ENCODE peak calls at places on chromosomes 13 and 19, in seven cellular contexts. P, L, C, F, X, K and I are unnamed samples.

GRCh38 chr13:26324294-26324693 is 70.4 kb downstream of the CDK8 start:
- DNase-seq in X (no peak), P (no peak), K (no peak), L (no peak), C (no peak), F (no peak), I (no peak)

GRCh38 chr13:37011002-37011401 is 10.4 kb downstream of the EXOSC8 start:
- DNase-seq in C (no peak), L (peak), P (no peak), F (no peak), X (no peak), K (no peak), I (no peak)

GRCh38 chr13:51819544-51819943 is 15.6 kb upstream of the DHRS12 start:
- DNase-seq in K (no peak), L (no peak), P (no peak), C (no peak), X (no peak), F (no peak), I (no peak)

GRCh38 chr19:56765107-56765506 is 75.4 kb downstream of the PEG3 start:
- DNase-seq in P (peak), F (peak), L (no peak), C (peak), K (no peak), X (no peak), I (peak)

GRCh38 chr19:3536429-3537100 is 2.4 kb upstream of the TEKTIP1 start:
- DNase-seq in P (no peak), X (no peak), C (peak), K (peak), L (no peak), F (peak), I (no peak)

GRCh38 chr13:51764184-51765141 is 39.5 kb downstream of the DHRS12 start:
- DNase-seq in L (peak), P (peak), K (peak), F (peak), C (no peak), X (no peak), I (no peak)

GRCh38 chr13:23445794-23446193 is 12.3 kb upstream of the SACS start:
- DNase-seq in K (no peak), L (no peak), C (no peak), P (no peak), F (no peak), X (no peak), I (no peak)

GRCh38 chr13:106373989-106374572 is 161.4 kb downstream of the EFNB2 start:
- DNase-seq in P (peak), C (no peak), L (peak), K (no peak), X (no peak), F (no peak), I (no peak)

GRCh38 chr13:102911336-102911735 is 65.5 kb downstream of the ERCC5 start:
- DNase-seq in F (no peak), K (no peak), L (no peak), P (no peak), X (no peak), C (no peak), I (no peak)

GRCh38 chr19:1035998-1036621 is 3.8 kb upstream of the ABCA7 start:
- DNase-seq in F (no peak), C (no peak), P (no peak), K (no peak), L (no peak), X (no peak), I (no peak)

GRCh38 chr13:20977394-20977793 is 74.8 kb upstream of the XPO4 start:
- DNase-seq in K (no peak), P (no peak), X (no peak), C (no peak), L (no peak), F (no peak), I (no peak)

GRCh38 chr19:48806518-48806817 is 4.4 kb downstream of the BCAT2 start:
- DNase-seq in F (peak), X (peak), K (no peak), L (no peak), C (peak), P (no peak), I (no peak)

GRCh38 chr13:47480121-47480520 is 521.0 kb downstream of the SUCLA2 start:
- DNase-seq in K (no peak), C (no peak), F (no peak), L (peak), X (no peak), P (peak), I (no peak)

GRCh38 chr13:73782781-73783180 is 351.4 kb downstream of the KLF12 start:
- DNase-seq in C (peak), P (no peak), F (no peak), K (no peak), L (peak), X (no peak), I (no peak)

GRCh38 chr19:48560095-48560530 is 8.1 kb downstream of the SULT2B1 start:
- DNase-seq in F (no peak), X (no peak), P (no peak), L (no peak), K (no peak), C (no peak), I (no peak)

GRCh38 chr13:32639502-32640105 is 53.4 kb downstream of the PDS5B start:
- DNase-seq in L (peak), F (peak), K (peak), X (peak), C (peak), P (peak), I (no peak)

GRCh38 chr19:44603201-44603945 is 10.0 kb upstream of the IGSF23 start:
- DNase-seq in K (no peak), L (peak), F (no peak), C (no peak), P (peak), X (no peak), I (no peak)

GRCh38 chr19:38523319-38523718 is 89.8 kb downstream of the RYR1 start:
- DNase-seq in X (no peak), K (no peak), P (no peak), C (no peak), F (no peak), L (no peak), I (no peak)

GRCh38 chr13:39406688-39407087 is 196.3 kb downstream of the LHFPL6 start:
- DNase-seq in L (no peak), P (no peak), K (no peak), X (no peak), F (no peak), C (no peak), I (no peak)

GRCh38 chr13:68234278-68234677 is 1004.1 kb upstream of the PCDH9 start:
- DNase-seq in P (peak), L (peak), K (no peak), F (no peak), X (no peak), C (peak), I (no peak)

GRCh38 chr13:92362717-92363116 is 863.9 kb upstream of the GPC6 start:
- DNase-seq in C (no peak), X (no peak), F (no peak), K (no peak), P (peak), L (peak), I (no peak)

GRCh38 chr13:52454459-52454824 is 836 bp upstream of the CKAP2 start:
- DNase-seq in P (peak), K (peak), F (no peak), L (peak), C (peak), X (no peak), I (no peak)

GRCh38 chr19:15123900-15124299 is 16.7 kb downstream of the SYDE1 start:
- DNase-seq in K (no peak), L (no peak), F (peak), P (peak), X (no peak), C (peak), I (no peak)

GRCh38 chr13:23159205-23159586 is 21.6 kb upstream of the SGCG start:
- DNase-seq in X (peak), C (peak), P (peak), K (no peak), F (peak), L (peak), I (no peak)

GRCh38 chr13:94947965-94948371 is 235.6 kb upstream of the SOX21 start:
- DNase-seq in K (no peak), P (no peak), F (no peak), X (no peak), C (no peak), L (peak), I (no peak)

GRCh38 chr19:3105641-3106508 is 11.7 kb downstream of the GNA11 start:
- DNase-seq in F (no peak), C (no peak), X (no peak), P (no peak), K (no peak), L (no peak), I (no peak)

DNA sequence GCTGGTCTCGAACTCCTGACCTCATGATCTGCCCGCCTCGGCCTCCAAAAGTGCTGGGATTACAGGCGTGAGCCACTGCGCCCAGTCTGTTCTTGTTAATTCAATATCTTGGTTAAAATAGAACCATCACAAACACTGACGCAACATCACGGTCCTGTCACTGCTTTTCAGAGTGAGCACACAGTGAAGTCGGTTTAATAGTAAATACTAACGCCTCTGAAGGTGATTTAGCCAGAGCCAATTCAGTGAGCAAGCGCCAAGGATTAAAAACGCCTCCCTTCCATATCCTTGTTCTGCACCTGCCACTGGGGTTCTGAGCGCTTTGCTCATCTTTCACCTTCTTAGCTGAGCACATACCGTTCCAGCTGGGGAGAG is 30.3 kb downstream of the LAMP1 start:
- DNase-seq in P (no peak), C (no peak), F (no peak), K (no peak), X (no peak), L (no peak), I (no peak)
- TF ChIP-seq CTCF in P (no peak), C (no peak), F (no peak), K (no peak), X (no peak), L (no peak), I (no peak)

DNA sequence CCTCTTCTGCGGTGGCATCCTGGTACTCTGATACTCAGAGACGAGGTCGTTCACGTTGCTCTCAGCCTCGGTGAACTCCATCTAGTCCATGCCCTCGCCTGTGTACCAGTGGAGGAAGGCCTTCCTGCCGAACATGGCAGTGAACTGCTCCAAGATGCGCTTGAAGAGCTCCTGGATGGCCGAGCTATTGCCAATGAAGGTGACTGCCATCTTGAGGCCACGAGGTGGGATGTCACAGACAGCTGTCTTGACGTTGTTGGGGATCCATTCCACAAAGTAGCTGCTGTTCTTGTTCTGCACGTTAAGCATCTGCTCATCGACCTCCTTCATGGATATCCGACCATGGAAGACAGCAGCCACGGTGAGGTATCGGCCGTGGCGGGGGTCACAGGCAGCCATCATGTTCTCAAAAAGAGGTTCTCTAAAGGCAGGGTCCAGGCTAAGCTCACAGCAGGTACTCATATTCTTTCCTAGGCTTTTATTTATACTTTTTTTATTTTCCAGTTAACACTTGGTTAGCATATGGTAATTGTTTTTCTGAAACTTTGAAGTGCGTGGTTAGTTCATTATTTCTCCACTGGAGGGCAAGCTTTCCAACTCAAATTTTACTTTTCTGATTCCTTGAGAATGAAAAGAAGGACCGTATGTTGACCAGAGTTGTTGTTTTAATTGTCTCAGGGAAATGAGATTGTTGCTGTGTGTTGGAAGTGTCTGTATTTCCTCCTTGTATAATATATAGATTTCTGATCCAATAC is 72.4 kb upstream of the RGCC start:
- DNase-seq in F (no peak), X (no peak), C (no peak), L (no peak), K (no peak), P (peak), I (no peak)
- TF ChIP-seq CTCF in F (peak), X (peak), C (peak), L (no peak), K (no peak), P (peak), I (no peak)

GRCh38 chr13:24861617-24862362 is 97.8 kb downstream of the RNF17 start:
- DNase-seq in P (no peak), K (no peak), L (no peak), X (no peak), F (no peak), C (no peak), I (no peak)

GRCh38 chr13:24864579-24864978 is 100.6 kb downstream of the RNF17 start:
- DNase-seq in X (no peak), L (no peak), P (no peak), F (no peak), K (no peak), C (no peak), I (no peak)

GRCh38 chr13:24866488-24866887 is 102.5 kb downstream of the RNF17 start:
- DNase-seq in K (no peak), X (no peak), F (no peak), C (no peak), L (no peak), P (no peak), I (no peak)

GRCh38 chr13:24863748-24864540 is 100.0 kb downstream of the RNF17 start:
- DNase-seq in F (no peak), K (no peak), C (no peak), P (no peak), L (no peak), X (no peak), I (no peak)

DNA sequence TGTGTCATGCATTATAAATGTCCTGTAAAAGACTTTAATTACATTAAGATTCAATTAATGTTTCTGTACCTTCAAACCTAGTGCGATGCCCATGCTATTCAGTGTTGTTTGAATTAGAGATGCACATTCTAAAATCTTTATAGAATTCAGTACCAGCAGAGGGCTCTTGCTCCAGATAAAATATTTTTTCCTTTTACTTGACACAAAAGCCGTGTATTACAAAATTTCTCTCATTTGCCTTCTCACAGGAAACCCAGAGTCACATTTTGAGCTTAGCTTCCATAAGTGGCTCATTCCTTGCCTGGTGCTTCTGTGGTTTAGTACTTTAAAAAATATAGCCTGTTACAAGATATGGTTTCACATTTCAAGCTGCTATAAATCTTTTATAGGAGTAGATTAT is 101.2 kb downstream of the RNF17 start:
- DNase-seq in K (no peak), X (no peak), C (no peak), F (no peak), L (no peak), P (peak), I (no peak)
- TF ChIP-seq CTCF in K (no peak), X (peak), C (peak), F (no peak), L (no peak), P (peak), I (no peak)

GRCh38 chr19:13430790-13431582 is 75.3 kb downstream of the CACNA1A start:
- DNase-seq in X (peak), K (no peak), L (peak), P (peak), C (peak), F (peak), I (no peak)

GRCh38 chr19:13427273-13428051 is 78.8 kb downstream of the CACNA1A start:
- DNase-seq in F (no peak), L (no peak), C (no peak), K (no peak), X (no peak), P (no peak), I (no peak)

GRCh38 chr19:13425151-13425550 is 81.1 kb downstream of the CACNA1A start:
- DNase-seq in C (no peak), X (no peak), P (no peak), F (no peak), L (no peak), K (no peak), I (no peak)

GRCh38 chr19:13429563-13429962 is 76.7 kb downstream of the CACNA1A start:
- DNase-seq in P (no peak), X (no peak), K (no peak), F (no peak), C (no peak), L (peak), I (no peak)

DNA sequence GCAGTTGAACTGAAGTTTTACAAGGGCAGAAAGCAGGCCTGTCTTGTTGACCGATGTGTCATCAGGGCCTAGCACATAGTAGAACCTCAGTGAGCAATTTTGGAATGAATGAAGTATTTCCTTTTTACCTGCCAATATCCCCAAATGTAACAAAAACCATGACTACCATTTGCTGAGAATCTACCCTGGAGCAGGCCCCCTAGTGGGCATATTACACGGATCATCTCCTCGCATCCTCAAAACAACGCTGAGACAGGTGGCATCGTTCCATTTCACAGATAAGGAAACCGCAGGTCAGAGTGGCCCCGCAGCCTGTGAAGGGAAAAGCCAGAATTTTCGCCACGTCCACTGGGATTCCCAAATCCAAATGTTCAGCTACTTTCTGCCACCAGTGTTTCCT is 77.9 kb downstream of the CACNA1A start:
- DNase-seq in F (peak), X (peak), C (peak), K (no peak), P (peak), L (peak), I (no peak)
- TF ChIP-seq CTCF in F (peak), X (peak), C (peak), K (no peak), P (peak), L (peak), I (no peak)

DNA sequence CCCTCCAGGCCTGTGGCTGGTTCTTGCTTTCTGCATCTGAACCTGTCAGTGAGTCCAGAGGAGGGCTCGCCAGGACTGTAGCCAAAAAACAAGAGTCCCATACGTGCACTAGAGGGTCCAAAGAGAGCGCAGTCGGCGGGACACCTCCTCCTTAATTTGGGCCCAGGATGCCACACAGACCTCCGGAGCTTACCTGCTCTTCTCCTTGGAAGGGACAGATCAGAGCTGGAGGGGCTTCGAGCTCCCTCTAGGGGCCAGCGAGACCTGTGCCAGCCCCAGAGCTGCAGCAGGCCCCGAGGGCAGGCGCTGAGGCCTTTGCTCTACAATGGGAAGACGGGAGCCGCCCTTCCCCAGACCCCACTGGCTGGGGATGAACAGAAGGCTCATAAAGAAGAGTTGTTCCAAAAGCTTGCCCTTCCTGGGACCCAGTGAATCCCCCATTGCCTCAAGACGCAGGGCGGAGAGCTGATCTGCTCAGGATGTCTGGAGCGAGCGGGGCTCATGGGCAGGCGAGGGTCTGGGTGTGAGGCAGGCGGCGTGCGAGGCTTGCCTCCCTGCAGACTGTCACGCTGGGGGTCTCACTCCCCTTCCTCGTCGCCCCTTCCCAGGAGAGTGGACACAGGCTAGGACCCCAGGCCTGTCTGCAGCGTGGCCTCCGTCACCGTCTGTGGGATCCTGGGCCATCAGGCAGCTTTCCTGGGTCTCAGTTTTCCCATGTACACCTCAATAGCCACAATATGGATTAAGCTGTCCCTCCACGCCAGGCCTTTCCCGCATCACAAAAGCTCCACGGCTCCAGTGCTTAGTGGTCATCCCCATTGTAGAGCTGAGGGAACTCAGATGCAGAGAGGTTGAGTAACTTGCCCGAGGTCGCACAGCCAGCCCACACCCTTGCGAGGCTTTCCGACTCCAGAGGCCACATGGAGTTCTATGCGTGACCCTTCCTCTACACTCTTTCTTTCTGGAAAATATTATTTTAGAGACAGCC is 46.9 kb upstream of the VSTM2B start:
- DNase-seq in L (no peak), X (peak), F (peak), P (no peak), C (peak), K (no peak), I (no peak)
- TF ChIP-seq CTCF in L (no peak), X (peak), F (peak), P (no peak), C (peak), K (no peak), I (no peak)

GRCh38 chr13:35953537-35954206 is 177.5 kb downstream of the DCLK1 start:
- DNase-seq in K (peak), L (peak), P (peak), X (peak), F (peak), C (peak), I (no peak)
- TF ChIP-seq CTCF in K (no peak), L (peak), P (peak), X (peak), F (peak), C (peak), I (no peak)

DNA sequence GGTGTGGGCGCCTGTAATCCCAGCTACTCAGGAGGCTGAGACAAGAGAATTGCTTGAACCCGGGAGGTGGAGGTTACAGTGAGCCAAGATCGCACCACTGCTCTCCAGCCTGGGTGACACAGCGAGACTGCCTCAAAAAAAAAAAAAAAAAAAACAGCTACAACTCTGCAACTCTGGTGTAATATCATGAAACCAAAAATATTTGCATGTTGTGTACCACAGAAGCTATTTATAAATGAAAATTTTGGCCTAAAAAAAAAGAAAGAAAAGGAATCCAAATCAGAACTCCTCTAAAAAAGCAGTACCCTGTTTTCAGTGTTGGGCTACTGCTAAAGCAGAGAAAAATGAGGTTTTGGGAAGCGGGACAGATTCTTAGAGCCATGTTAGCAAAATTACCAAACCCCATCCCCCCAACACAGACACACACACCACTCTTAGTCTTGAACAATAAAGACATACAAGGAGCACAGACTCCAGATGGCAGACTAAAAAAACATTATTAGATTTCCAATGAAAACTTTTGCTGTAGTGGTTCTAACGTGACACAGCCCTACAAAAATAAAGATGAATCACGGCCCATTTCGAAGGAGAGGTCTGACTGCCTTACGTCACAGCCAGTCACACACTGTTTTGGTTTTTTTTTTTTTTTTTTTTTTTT is 51.5 kb downstream of the INSR start:
- DNase-seq in L (peak), P (peak), X (no peak), K (peak), F (no peak), C (peak), I (no peak)
- TF ChIP-seq CTCF in L (no peak), P (no peak), X (no peak), K (no peak), F (no peak), C (peak), I (no peak)